ENCODE peak calls at places on chromosomes 5 and 9, in nine cellular contexts. O, E, Q, Z, M, H, N, S and J are unnamed samples.

GRCh38 chr5:170249360-170249759 is 16.6 kb downstream of the C5orf58 start:
- DNase-seq in Z (no peak), S (no peak), Q (no peak), O (no peak), M (no peak), E (no peak), N (no peak), H (no peak), J (no peak)

GRCh38 chr9:1941989-1942388 is 73.2 kb upstream of the SMARCA2 start:
- DNase-seq in Z (no peak), N (no peak), Q (no peak), M (no peak), S (peak; percentile 27), E (no peak), O (no peak), H (no peak), J (no peak)

GRCh38 chr9:87557996-87558395 is 60.3 kb downstream of the DAPK1 start:
- DNase-seq in S (no peak), M (no peak), O (no peak), H (peak; percentile 59), N (no peak), Z (no peak), E (peak; percentile 51), Q (no peak), J (no peak)

GRCh38 chr5:42668254-42668653 is 88.4 kb upstream of the CCDC152 start:
- DNase-seq in Q (no peak), H (no peak), O (no peak), M (no peak), E (no peak), Z (no peak), N (no peak), S (no peak), J (no peak)

GRCh38 chr5:112183103-112183634 is 235.9 kb downstream of the EPB41L4A start:
- DNase-seq in O (no peak), N (no peak), E (no peak), M (no peak), Q (no peak), S (peak; percentile 19), H (no peak), Z (no peak), J (no peak)

GRCh38 chr5:155514105-155514563 is 500.6 kb downstream of the KIF4B start:
- DNase-seq in N (no peak), S (no peak), Z (no peak), M (no peak), Q (no peak), O (no peak), E (no peak), H (no peak), J (no peak)

GRCh38 chr5:10232386-10232785 is 17.3 kb downstream of the ATPSCKMT start:
- DNase-seq in M (no peak), Q (no peak), E (no peak), S (no peak), H (no peak), O (no peak), N (no peak), Z (no peak), J (no peak)

GRCh38 chr5:82068723-82069122 is 96.9 kb downstream of the ATG10 start:
- DNase-seq in E (no peak), N (no peak), O (no peak), Q (no peak), H (no peak), M (no peak), Z (no peak), S (no peak), J (no peak)

GRCh38 chr5:55601209-55601618 is 66.5 kb upstream of the PLPP1 start:
- DNase-seq in Z (no peak), M (peak; percentile 65), Q (no peak), O (no peak), N (peak; percentile 51), H (peak; percentile 95), S (peak; percentile 20), E (peak; percentile 54), J (peak; percentile 92)

GRCh38 chr5:109030360-109031143 is 282.9 kb downstream of the FER start:
- DNase-seq in Z (no peak), E (no peak), Q (no peak), N (no peak), S (no peak), H (no peak), O (no peak), M (no peak), J (no peak)

GRCh38 chr5:74367931-74368330 is 272.6 kb downstream of the ENC1 start:
- DNase-seq in E (no peak), Q (no peak), S (no peak), N (no peak), H (no peak), O (no peak), M (no peak), Z (no peak), J (no peak)

GRCh38 chr9:91536211-91536691 is 112.6 kb upstream of the NFIL3 start:
- DNase-seq in H (no peak), Z (no peak), E (no peak), S (no peak), N (no peak), M (no peak), Q (no peak), O (no peak), J (no peak)

GRCh38 chr9:113481176-113481805 is 17.8 kb downstream of the RGS3 start:
- DNase-seq in H (no peak), M (peak; percentile 33), Z (no peak), O (no peak), Q (no peak), E (no peak), S (no peak), N (no peak), J (no peak)

GRCh38 chr5:138364576-138364975 is 12.1 kb downstream of the KDM3B start:
- DNase-seq in N (no peak), Z (no peak), S (no peak), E (no peak), H (no peak), Q (no peak), O (no peak), M (no peak), J (no peak)

GRCh38 chr5:31382051-31382878 is 149.6 kb downstream of the DROSHA start:
- DNase-seq in S (no peak), E (no peak), Z (no peak), Q (no peak), H (no peak), N (no peak), M (no peak), O (no peak), J (no peak)

GRCh38 chr5:140358738-140359310 is 1.2 kb upstream of the SLC4A9 start:
- DNase-seq in E (no peak), S (peak; percentile 68), H (no peak), Q (peak; percentile 72), M (no peak), O (no peak), Z (no peak), N (no peak), J (no peak)

GRCh38 chr5:97499605-97500004 is 316.6 kb upstream of the RIOK2 start:
- DNase-seq in Q (no peak), O (no peak), S (no peak), M (no peak), H (no peak), Z (no peak), E (no peak), N (peak; percentile 18), J (no peak)

GRCh38 chr5:124839371-124839998 is 93.0 kb upstream of the ZNF608 start:
- DNase-seq in H (no peak), E (no peak), M (no peak), S (no peak), N (no peak), Z (no peak), O (no peak), Q (no peak), J (no peak)

DNA sequence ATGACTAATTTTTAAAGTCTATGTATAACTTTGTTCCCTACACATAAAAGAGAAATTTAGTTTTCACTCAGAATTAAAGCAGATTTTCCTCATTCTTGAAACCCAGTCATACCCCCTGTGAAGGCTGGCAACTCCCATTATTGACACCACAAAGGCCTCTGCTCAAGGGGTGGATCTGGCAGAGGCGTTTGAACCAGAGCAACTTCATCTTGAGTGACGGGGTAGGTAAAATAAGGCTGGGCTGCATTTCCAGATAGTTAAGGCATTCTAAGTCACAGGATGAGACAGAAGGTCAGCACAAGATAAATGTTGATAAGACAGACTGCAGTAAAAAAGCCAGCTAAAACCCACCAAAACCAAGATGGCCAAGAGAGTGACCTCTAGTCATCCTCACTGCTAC is 177.2 kb upstream of the OR13F1 start:
- DNase-seq in H (no peak), Z (no peak), Q (no peak), O (no peak), M (no peak), N (no peak), E (no peak), S (no peak), J (no peak)
- H3K27me3 ChIP-seq in H (no peaks in the 10 kb centered on the region), Z (no peaks in the 10 kb centered on the region), Q (no peaks in the 10 kb centered on the region), O (no peaks in the 10 kb centered on the region), M (no peaks in the 10 kb centered on the region), N (no peaks in the 10 kb centered on the region), E (no peaks in the 10 kb centered on the region), S (no peaks in the 10 kb centered on the region), J (no peaks in the 10 kb centered on the region)

GRCh38 chr9:133275105-133276000 is at the start of gene ABO:
- DNase-seq in E (peak; percentile 61), O (no peak), N (peak; percentile 77), M (peak; percentile 44), H (no peak), S (no peak), Q (no peak), Z (no peak), J (no peak)
- H3K27me3 ChIP-seq in E (no peaks in the 10 kb centered on the region), O (peaks cover 18% of the 10 kb centered on the region), N (no peaks in the 10 kb centered on the region), M (no peaks in the 10 kb centered on the region), H (peaks cover 6% of the 10 kb centered on the region), S (peaks cover 86% of the 10 kb centered on the region), Q (peaks cover 21% of the 10 kb centered on the region), Z (no peaks in the 10 kb centered on the region), J (peaks cover 57% of the 10 kb centered on the region)

DNA sequence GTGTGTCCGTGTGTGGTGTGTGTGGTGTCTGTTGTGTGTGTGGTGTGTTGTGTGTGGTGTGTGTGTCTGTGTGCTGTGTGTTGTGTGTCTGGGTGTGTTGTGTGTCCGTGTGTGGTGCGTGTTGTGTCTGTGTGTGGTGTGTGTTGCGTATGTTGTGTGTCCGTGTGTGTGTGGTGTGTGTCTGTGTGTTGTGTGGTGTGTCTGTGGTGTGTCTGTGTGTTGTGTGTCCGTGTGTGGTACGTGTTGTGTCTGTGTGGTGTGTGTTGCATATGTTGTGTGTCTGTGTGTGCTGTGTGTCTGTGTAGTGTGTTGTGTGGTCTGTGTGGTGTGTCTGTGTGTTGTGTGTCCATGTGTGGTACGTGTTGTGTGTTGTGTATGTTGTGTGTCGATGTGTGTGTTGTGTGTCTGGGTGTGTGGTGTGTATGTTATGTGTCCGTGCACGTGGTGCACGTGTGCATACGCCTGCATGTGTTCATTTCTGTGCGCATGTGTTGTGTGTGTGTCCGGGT is 72.3 kb downstream of the KCNT1 start:
- DNase-seq in S (no peak), H (no peak), M (no peak), N (no peak), Q (no peak), O (no peak), E (no peak), Z (no peak), J (no peak)
- H3K27me3 ChIP-seq in S (no peaks in the 10 kb centered on the region), H (no peaks in the 10 kb centered on the region), M (no peaks in the 10 kb centered on the region), N (no peaks in the 10 kb centered on the region), Q (no peaks in the 10 kb centered on the region), O (no peaks in the 10 kb centered on the region), E (no peaks in the 10 kb centered on the region), Z (no peaks in the 10 kb centered on the region), J (peaks cover 29% of the 10 kb centered on the region)

DNA sequence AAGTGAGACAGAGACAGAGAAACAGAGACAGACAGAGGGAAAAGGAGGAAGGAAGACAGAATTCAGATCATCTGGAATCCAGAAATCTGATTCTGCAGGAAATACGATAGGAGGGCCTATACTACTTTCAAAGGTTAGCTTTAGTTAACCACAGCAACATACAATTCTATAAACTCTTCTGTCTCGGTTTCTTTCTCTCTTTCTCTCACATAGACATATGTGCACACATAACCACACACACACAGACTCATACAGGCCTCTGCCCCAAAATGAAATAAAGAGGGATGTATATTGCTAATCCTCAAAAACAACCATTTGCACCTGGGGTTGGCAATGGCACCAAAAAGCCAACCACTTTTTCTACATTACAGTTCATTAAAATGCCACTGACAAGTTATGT is 372.1 kb upstream of the CCNH start:
- DNase-seq in S (no peak), O (no peak), Q (no peak), N (no peak), E (no peak), M (no peak), H (no peak), Z (no peak), J (no peak)
- H3K27me3 ChIP-seq in S (no peaks in the 10 kb centered on the region), O (no peaks in the 10 kb centered on the region), Q (no peaks in the 10 kb centered on the region), N (no peaks in the 10 kb centered on the region), E (peaks cover 5% of the 10 kb centered on the region), M (peaks cover 6% of the 10 kb centered on the region), H (no peaks in the 10 kb centered on the region), Z (no peaks in the 10 kb centered on the region), J (peaks cover 43% of the 10 kb centered on the region)